ENCODE peak calls at places on chromosomes 7 and 10, in four cellular contexts. Q, L, W and I are unnamed samples.

GRCh38 chr10:7484456-7485266 is 73.8 kb upstream of the SFMBT2 start:
- DNase-seq in Q (no peak), L (peak), W (peak), I (no peak)

GRCh38 chr10:120981601-120982381 is 130.6 kb downstream of the WDR11 start:
- DNase-seq in Q (no peak), L (no peak), W (no peak), I (no peak)

GRCh38 chr7:124724516-124725192 is 40.9 kb downstream of the GPR37 start:
- DNase-seq in Q (no peak), L (no peak), W (no peak), I (no peak)

GRCh38 chr10:14282271-14282670 is 48.5 kb downstream of the FRMD4A start:
- DNase-seq in Q (no peak), L (no peak), W (no peak), I (peak)

GRCh38 chr10:132721725-132722124 is 64.2 kb downstream of the NKX6-2 start:
- DNase-seq in Q (no peak), L (no peak), W (no peak), I (no peak)

GRCh38 chr7:16921151-16921550 is 39.4 kb upstream of the AGR3 start:
- DNase-seq in Q (no peak), L (no peak), W (no peak), I (no peak)

GRCh38 chr7:144488977-144489376 is 85.5 kb upstream of the NOBOX start:
- DNase-seq in Q (no peak), L (no peak), W (no peak), I (no peak)

GRCh38 chr10:33391611-33392010 is 57.1 kb upstream of the NRP1 start:
- DNase-seq in Q (no peak), L (no peak), W (no peak), I (no peak)

GRCh38 chr7:64183126-64183742 is 23.8 kb upstream of the ZNF735 start:
- DNase-seq in Q (no peak), L (peak), W (peak), I (no peak)

GRCh38 chr7:44177570-44178131 is 11.6 kb downstream of the GCK start:
- DNase-seq in Q (peak), L (no peak), W (no peak), I (peak)

GRCh38 chr10:27235706-27236105 is 4.9 kb downstream of the ACBD5 start:
- DNase-seq in Q (no peak), L (no peak), W (no peak), I (no peak)

GRCh38 chr10:5971315-5971832 is 6.0 kb downstream of the IL15RA start:
- DNase-seq in Q (no peak), L (no peak), W (no peak), I (peak)

GRCh38 chr10:90289037-90289436 is 568.8 kb downstream of the HTR7 start:
- DNase-seq in Q (peak), L (no peak), W (no peak), I (no peak)

GRCh38 chr7:13067036-13067435 is 379.6 kb downstream of the ARL4A start:
- DNase-seq in Q (no peak), L (no peak), W (no peak), I (no peak)

GRCh38 chr10:47418321-47418720 is 34.2 kb upstream of the ZNF488 start:
- DNase-seq in Q (no peak), L (no peak), W (no peak), I (no peak)